ENCODE peak calls at places on chromosomes 16 and 17, in seven cellular contexts. One of them, this sample, is unnamed.

GRCh38 chr16:30088832-30089624 is 2.7 kb downstream of the TBX6 start:
- DNase-seq in PC-3: no peak
- DNase-seq in heart right ventricle: no peak
- DNase-seq in astrocyte of the spinal cord: no peak
- DNase-seq in B cell: no peak
- DNase-seq in Peyer's patch: no peak
- DNase-seq in left ventricle myocardium inferior: no peak
- DNase-seq in this sample: no peak

GRCh38 chr17:73496232-73496631 is 148.0 kb downstream of the SDK2 start:
- DNase-seq in PC-3: no peak
- DNase-seq in heart right ventricle: no peak
- DNase-seq in astrocyte of the spinal cord: no peak
- DNase-seq in B cell: no peak
- DNase-seq in Peyer's patch: no peak
- DNase-seq in left ventricle myocardium inferior: no peak
- DNase-seq in this sample: no peak

GRCh38 chr16:67137605-67138004 is 13.2 kb downstream of the B3GNT9 start:
- DNase-seq in PC-3: no peak
- DNase-seq in heart right ventricle: no peak
- DNase-seq in astrocyte of the spinal cord: no peak
- DNase-seq in B cell: no peak
- DNase-seq in Peyer's patch: no peak
- DNase-seq in left ventricle myocardium inferior: no peak
- DNase-seq in this sample: no peak

GRCh38 chr17:50659220-50659619 is 24.5 kb downstream of the ABCC3 start:
- DNase-seq in PC-3: no peak
- DNase-seq in heart right ventricle: no peak
- DNase-seq in astrocyte of the spinal cord: no peak
- DNase-seq in B cell: no peak
- DNase-seq in Peyer's patch: no peak
- DNase-seq in left ventricle myocardium inferior: no peak
- DNase-seq in this sample: no peak

GRCh38 chr17:41977991-41978390 is 11.4 kb downstream of the CNP start:
- DNase-seq in PC-3: peak
- DNase-seq in heart right ventricle: no peak
- DNase-seq in astrocyte of the spinal cord: no peak
- DNase-seq in B cell: no peak
- DNase-seq in Peyer's patch: no peak
- DNase-seq in left ventricle myocardium inferior: no peak
- DNase-seq in this sample: no peak

GRCh38 chr17:17387461-17388362 is 84.5 kb downstream of the NT5M start:
- DNase-seq in PC-3: peak
- DNase-seq in heart right ventricle: peak
- DNase-seq in astrocyte of the spinal cord: no peak
- DNase-seq in B cell: no peak
- DNase-seq in Peyer's patch: no peak
- DNase-seq in left ventricle myocardium inferior: no peak
- DNase-seq in this sample: no peak

GRCh38 chr16:177981-178676 is 1.6 kb downstream of the HBA1 start:
- DNase-seq in PC-3: peak
- DNase-seq in heart right ventricle: no peak
- DNase-seq in astrocyte of the spinal cord: no peak
- DNase-seq in B cell: no peak
- DNase-seq in Peyer's patch: no peak
- DNase-seq in left ventricle myocardium inferior: no peak
- DNase-seq in this sample: no peak

GRCh38 chr16:57284206-57284951 is at the start of gene PLLP:
- DNase-seq in PC-3: peak
- DNase-seq in heart right ventricle: peak
- DNase-seq in astrocyte of the spinal cord: no peak
- DNase-seq in B cell: no peak
- DNase-seq in Peyer's patch: no peak
- DNase-seq in left ventricle myocardium inferior: no peak
- DNase-seq in this sample: peak

GRCh38 chr16:85370881-85371651 is 242.1 kb upstream of the GSE1 start:
- DNase-seq in PC-3: no peak
- DNase-seq in heart right ventricle: peak
- DNase-seq in astrocyte of the spinal cord: no peak
- DNase-seq in B cell: no peak
- DNase-seq in Peyer's patch: no peak
- DNase-seq in left ventricle myocardium inferior: no peak
- DNase-seq in this sample: no peak

GRCh38 chr17:81527591-81528383 is at the start of gene FSCN2:
- DNase-seq in PC-3: peak
- DNase-seq in heart right ventricle: peak
- DNase-seq in astrocyte of the spinal cord: no peak
- DNase-seq in B cell: no peak
- DNase-seq in Peyer's patch: no peak
- DNase-seq in left ventricle myocardium inferior: no peak
- DNase-seq in this sample: no peak

GRCh38 chr17:51389875-51390274 is 129.5 kb downstream of the UTP18 start:
- DNase-seq in PC-3: no peak
- DNase-seq in heart right ventricle: no peak
- DNase-seq in astrocyte of the spinal cord: no peak
- DNase-seq in B cell: no peak
- DNase-seq in Peyer's patch: no peak
- DNase-seq in left ventricle myocardium inferior: no peak
- DNase-seq in this sample: no peak

GRCh38 chr17:17235212-17236174 is 1.5 kb downstream of the FLCN start:
- DNase-seq in PC-3: peak
- DNase-seq in heart right ventricle: no peak
- DNase-seq in astrocyte of the spinal cord: peak
- DNase-seq in B cell: no peak
- DNase-seq in Peyer's patch: no peak
- DNase-seq in left ventricle myocardium inferior: no peak
- DNase-seq in this sample: no peak

GRCh38 chr16:26627958-26628357 is 438.8 kb upstream of the C16orf82 start:
- DNase-seq in PC-3: no peak
- DNase-seq in heart right ventricle: no peak
- DNase-seq in astrocyte of the spinal cord: no peak
- DNase-seq in B cell: no peak
- DNase-seq in Peyer's patch: no peak
- DNase-seq in left ventricle myocardium inferior: no peak
- DNase-seq in this sample: no peak

GRCh38 chr17:18862011-18862410 is 4.1 kb downstream of the PRPSAP2 start:
- DNase-seq in PC-3: no peak
- DNase-seq in heart right ventricle: no peak
- DNase-seq in astrocyte of the spinal cord: no peak
- DNase-seq in B cell: no peak
- DNase-seq in Peyer's patch: no peak
- DNase-seq in left ventricle myocardium inferior: no peak
- DNase-seq in this sample: no peak

GRCh38 chr17:32814837-32815236 is 62.1 kb downstream of the MYO1D start:
- DNase-seq in PC-3: no peak
- DNase-seq in heart right ventricle: no peak
- DNase-seq in astrocyte of the spinal cord: no peak
- DNase-seq in B cell: no peak
- DNase-seq in Peyer's patch: no peak
- DNase-seq in left ventricle myocardium inferior: no peak
- DNase-seq in this sample: no peak

GRCh38 chr16:37511-37910 is 15.9 kb downstream of the POLR3K start:
- DNase-seq in PC-3: no peak
- DNase-seq in heart right ventricle: no peak
- DNase-seq in astrocyte of the spinal cord: no peak
- DNase-seq in B cell: peak
- DNase-seq in Peyer's patch: peak
- DNase-seq in left ventricle myocardium inferior: no peak
- DNase-seq in this sample: no peak

GRCh38 chr17:48729335-48730239 is 1.0 kb upstream of the HOXB13 start:
- DNase-seq in PC-3: peak
- DNase-seq in heart right ventricle: no peak
- DNase-seq in astrocyte of the spinal cord: no peak
- DNase-seq in B cell: peak
- DNase-seq in Peyer's patch: no peak
- DNase-seq in left ventricle myocardium inferior: no peak
- DNase-seq in this sample: no peak

GRCh38 chr17:63573634-63574033 is 23.4 kb downstream of the DCAF7 start:
- DNase-seq in PC-3: peak
- DNase-seq in heart right ventricle: no peak
- DNase-seq in astrocyte of the spinal cord: no peak
- DNase-seq in B cell: no peak
- DNase-seq in Peyer's patch: no peak
- DNase-seq in left ventricle myocardium inferior: no peak
- DNase-seq in this sample: no peak

GRCh38 chr17:57368637-57369336 is 112.5 kb downstream of the MSI2 start:
- DNase-seq in PC-3: no peak
- DNase-seq in heart right ventricle: no peak
- DNase-seq in astrocyte of the spinal cord: no peak
- DNase-seq in B cell: no peak
- DNase-seq in Peyer's patch: no peak
- DNase-seq in left ventricle myocardium inferior: no peak
- DNase-seq in this sample: no peak

GRCh38 chr17:62713096-62713870 is 85.8 kb downstream of the MRC2 start:
- DNase-seq in PC-3: no peak
- DNase-seq in heart right ventricle: no peak
- DNase-seq in astrocyte of the spinal cord: no peak
- DNase-seq in B cell: no peak
- DNase-seq in Peyer's patch: no peak
- DNase-seq in left ventricle myocardium inferior: no peak
- DNase-seq in this sample: no peak

GRCh38 chr17:66495035-66495434 is 192.6 kb downstream of the PRKCA start:
- DNase-seq in PC-3: no peak
- DNase-seq in heart right ventricle: no peak
- DNase-seq in astrocyte of the spinal cord: no peak
- DNase-seq in B cell: no peak
- DNase-seq in Peyer's patch: no peak
- DNase-seq in left ventricle myocardium inferior: no peak
- DNase-seq in this sample: no peak

GRCh38 chr16:83244057-83244456 is 563.7 kb upstream of the HSBP1 start:
- DNase-seq in PC-3: no peak
- DNase-seq in heart right ventricle: no peak
- DNase-seq in astrocyte of the spinal cord: no peak
- DNase-seq in B cell: no peak
- DNase-seq in Peyer's patch: no peak
- DNase-seq in left ventricle myocardium inferior: no peak
- DNase-seq in this sample: no peak

GRCh38 chr17:21287703-21288449 is 3.4 kb downstream of the MAP2K3 start:
- DNase-seq in PC-3: peak
- DNase-seq in heart right ventricle: peak
- DNase-seq in astrocyte of the spinal cord: peak
- DNase-seq in B cell: peak
- DNase-seq in Peyer's patch: peak
- DNase-seq in left ventricle myocardium inferior: peak
- DNase-seq in this sample: peak

GRCh38 chr17:32503251-32504165 is 16.7 kb downstream of the CDK5R1 start:
- DNase-seq in PC-3: peak
- DNase-seq in heart right ventricle: no peak
- DNase-seq in astrocyte of the spinal cord: no peak
- DNase-seq in B cell: peak
- DNase-seq in Peyer's patch: peak
- DNase-seq in left ventricle myocardium inferior: no peak
- DNase-seq in this sample: peak

GRCh38 chr17:58303981-58304734 is 23.4 kb upstream of the MPO start:
- DNase-seq in PC-3: peak
- DNase-seq in heart right ventricle: no peak
- DNase-seq in astrocyte of the spinal cord: peak
- DNase-seq in B cell: no peak
- DNase-seq in Peyer's patch: peak
- DNase-seq in left ventricle myocardium inferior: peak
- DNase-seq in this sample: peak

GRCh38 chr16:89599902-89600301 is 13.5 kb upstream of the DPEP1 start:
- DNase-seq in PC-3: no peak
- DNase-seq in heart right ventricle: no peak
- DNase-seq in astrocyte of the spinal cord: no peak
- DNase-seq in B cell: no peak
- DNase-seq in Peyer's patch: no peak
- DNase-seq in left ventricle myocardium inferior: no peak
- DNase-seq in this sample: no peak

GRCh38 chr16:81446318-81447275 is 2.0 kb downstream of the CMIP start:
- DNase-seq in PC-3: peak
- DNase-seq in heart right ventricle: no peak
- DNase-seq in astrocyte of the spinal cord: no peak
- DNase-seq in B cell: no peak
- DNase-seq in Peyer's patch: peak
- DNase-seq in left ventricle myocardium inferior: no peak
- DNase-seq in this sample: peak

GRCh38 chr16:81443688-81444447 is 740 bp upstream of the CMIP start:
- DNase-seq in PC-3: no peak
- DNase-seq in heart right ventricle: peak
- DNase-seq in astrocyte of the spinal cord: no peak
- DNase-seq in B cell: no peak
- DNase-seq in Peyer's patch: no peak
- DNase-seq in left ventricle myocardium inferior: peak
- DNase-seq in this sample: no peak

GRCh38 chr16:81444448-81445121 is at the start of gene CMIP:
- DNase-seq in PC-3: peak
- DNase-seq in heart right ventricle: peak
- DNase-seq in astrocyte of the spinal cord: peak
- DNase-seq in B cell: peak
- DNase-seq in Peyer's patch: peak
- DNase-seq in left ventricle myocardium inferior: peak
- DNase-seq in this sample: peak

GRCh38 chr16:81445926-81446317 is 1.3 kb downstream of the CMIP start:
- DNase-seq in PC-3: no peak
- DNase-seq in heart right ventricle: no peak
- DNase-seq in astrocyte of the spinal cord: no peak
- DNase-seq in B cell: no peak
- DNase-seq in Peyer's patch: no peak
- DNase-seq in left ventricle myocardium inferior: no peak
- DNase-seq in this sample: no peak

GRCh38 chr16:81445143-81445922 is 725 bp downstream of the CMIP start:
- DNase-seq in PC-3: no peak
- DNase-seq in heart right ventricle: peak
- DNase-seq in astrocyte of the spinal cord: peak
- DNase-seq in B cell: no peak
- DNase-seq in Peyer's patch: peak
- DNase-seq in left ventricle myocardium inferior: no peak
- DNase-seq in this sample: peak
- TF ChIP-seq CTCF in PC-3: no peak
- TF ChIP-seq CTCF in heart right ventricle: peak
- TF ChIP-seq CTCF in astrocyte of the spinal cord: peak
- TF ChIP-seq CTCF in B cell: peak
- TF ChIP-seq CTCF in Peyer's patch: no peak
- TF ChIP-seq CTCF in left ventricle myocardium inferior: peak
- TF ChIP-seq CTCF in this sample: peak

GRCh38 chr16:65838001-65838400 is 528.5 kb upstream of the CDH5 start:
- DNase-seq in PC-3: no peak
- DNase-seq in heart right ventricle: no peak
- DNase-seq in astrocyte of the spinal cord: no peak
- DNase-seq in B cell: no peak
- DNase-seq in Peyer's patch: no peak
- DNase-seq in left ventricle myocardium inferior: no peak
- DNase-seq in this sample: no peak
- TF ChIP-seq CTCF in PC-3: no peak
- TF ChIP-seq CTCF in heart right ventricle: no peak
- TF ChIP-seq CTCF in astrocyte of the spinal cord: no peak
- TF ChIP-seq CTCF in B cell: no peak
- TF ChIP-seq CTCF in Peyer's patch: no peak
- TF ChIP-seq CTCF in left ventricle myocardium inferior: no peak
- TF ChIP-seq CTCF in this sample: no peak

GRCh38 chr17:78722101-78722761 is 59.8 kb downstream of the CYTH1 start:
- DNase-seq in PC-3: no peak
- DNase-seq in heart right ventricle: peak
- DNase-seq in astrocyte of the spinal cord: no peak
- DNase-seq in B cell: peak
- DNase-seq in Peyer's patch: peak
- DNase-seq in left ventricle myocardium inferior: peak
- DNase-seq in this sample: peak
- TF ChIP-seq CTCF in PC-3: no peak
- TF ChIP-seq CTCF in heart right ventricle: no peak
- TF ChIP-seq CTCF in astrocyte of the spinal cord: no peak
- TF ChIP-seq CTCF in B cell: no peak
- TF ChIP-seq CTCF in Peyer's patch: no peak
- TF ChIP-seq CTCF in left ventricle myocardium inferior: no peak
- TF ChIP-seq CTCF in this sample: no peak

GRCh38 chr16:68707341-68708152 is 29.5 kb upstream of the CDH1 start:
- DNase-seq in PC-3: peak
- DNase-seq in heart right ventricle: peak
- DNase-seq in astrocyte of the spinal cord: peak
- DNase-seq in B cell: no peak
- DNase-seq in Peyer's patch: no peak
- DNase-seq in left ventricle myocardium inferior: peak
- DNase-seq in this sample: no peak
- TF ChIP-seq CTCF in PC-3: peak
- TF ChIP-seq CTCF in heart right ventricle: no peak
- TF ChIP-seq CTCF in astrocyte of the spinal cord: peak
- TF ChIP-seq CTCF in B cell: no peak
- TF ChIP-seq CTCF in Peyer's patch: no peak
- TF ChIP-seq CTCF in left ventricle myocardium inferior: no peak
- TF ChIP-seq CTCF in this sample: no peak